ENCODE peak calls at places on chromosomes 16 and 17, in seven cellular contexts. M is esophagus squamous epithelium, C is tibial nerve, A is Calu3, D is hepatocyte, Q is keratinocyte, G is WTC11. K is an unnamed sample.
A peak's percentile ranks its signal among the peaks of the same experiment; 100 is the strongest.

GRCh38 chr17:77875881-77876509 is 82.5 kb upstream of the TNRC6C start:
- DNase-seq in Q (no peak), A (peak; percentile 23), C (no peak), G (no peak), D (no peak), M (no peak), K (no peak)

GRCh38 chr17:40191237-40192208 is 14.3 kb downstream of the RAPGEFL1 start:
- DNase-seq in M (peak; percentile 28), G (peak; percentile 84), Q (no peak), A (no peak), D (peak; percentile 85), C (peak; percentile 73), K (peak; percentile 75)

GRCh38 chr17:16212793-16213192 is 2.5 kb downstream of the NCOR1 start:
- DNase-seq in G (no peak), D (no peak), Q (no peak), M (no peak), C (no peak), A (no peak), K (no peak)

GRCh38 chr16:2465653-2466415 is 5.3 kb upstream of the NTN3 start:
- DNase-seq in Q (no peak), A (no peak), D (no peak), G (peak; percentile 50), M (no peak), C (no peak), K (no peak)

GRCh38 chr16:84040823-84041391 is 1.7 kb downstream of the SLC38A8 start:
- DNase-seq in A (no peak), M (no peak), D (no peak), Q (no peak), C (peak; percentile 23), G (no peak), K (no peak)

GRCh38 chr17:2195729-2196128 is 107.9 kb downstream of the SMG6 start:
- DNase-seq in A (peak; percentile 5), G (no peak), M (no peak), Q (no peak), C (no peak), D (no peak), K (no peak)

GRCh38 chr17:3667366-3668278 is 756 bp downstream of the TAX1BP3 start:
- DNase-seq in G (peak; percentile 73), M (no peak), D (peak; percentile 97), A (peak; percentile 90), C (peak; percentile 66), Q (no peak), K (peak; percentile 86)

GRCh38 chr17:65277576-65277975 is 140.4 kb downstream of the RGS9 start:
- DNase-seq in A (no peak), D (no peak), M (no peak), G (no peak), C (no peak), Q (no peak), K (no peak)

GRCh38 chr17:74345433-74346241 is 16.0 kb downstream of the BTBD17 start:
- DNase-seq in A (no peak), D (no peak), Q (peak; percentile 25), G (no peak), C (no peak), M (no peak), K (no peak)

GRCh38 chr17:17826340-17826708 is 10.5 kb downstream of the SREBF1 start:
- DNase-seq in G (no peak), A (no peak), D (no peak), C (no peak), M (no peak), Q (no peak), K (no peak)

GRCh38 chr16:48126801-48127644 is 28.8 kb downstream of the ABCC12 start:
- DNase-seq in C (no peak), G (no peak), M (no peak), D (peak; percentile 66), A (peak; percentile 26), Q (peak; percentile 38), K (no peak)

GRCh38 chr16:68436581-68436980 is 11.7 kb downstream of the SMPD3 start:
- DNase-seq in C (no peak), D (no peak), A (no peak), G (peak; percentile 63), Q (no peak), M (no peak), K (no peak)

DNA sequence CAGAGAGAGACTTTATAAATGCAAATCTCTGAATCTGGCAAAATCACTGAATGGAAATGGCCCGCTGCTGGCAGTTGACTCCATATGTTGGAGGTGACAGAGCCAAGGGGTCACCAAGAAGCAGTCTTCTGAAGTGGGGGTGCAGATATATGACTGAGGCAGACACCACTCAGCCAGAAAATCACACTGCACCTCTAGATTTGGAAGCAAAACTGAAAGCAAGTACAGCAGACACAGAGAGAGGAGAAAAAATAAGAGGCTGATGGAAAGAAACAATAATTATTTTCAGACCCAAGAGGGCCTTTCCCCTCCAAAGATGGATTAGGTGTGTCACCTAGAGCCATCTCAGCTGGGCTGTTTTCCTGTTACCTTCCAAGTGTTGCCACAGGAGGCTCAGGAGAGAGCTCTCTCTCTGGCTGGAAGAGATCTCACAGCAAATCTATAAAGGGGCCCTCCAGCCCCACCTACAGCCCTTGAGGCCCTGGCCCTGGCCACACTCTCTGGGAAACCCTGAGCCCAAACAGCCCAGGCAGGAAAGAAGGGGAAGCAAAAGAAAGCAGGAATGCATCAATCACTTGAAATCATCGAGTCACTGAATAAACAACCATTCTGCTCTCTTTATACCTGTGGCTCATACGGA is 585.1 kb upstream of the PSMD7 start:
- DNase-seq in C (no peak), D (no peak), M (no peak), Q (no peak), G (peak; percentile 37), A (no peak), K (no peak)
- TF ChIP-seq CTCF in C (no peak), D (no peak), M (no peak), Q (no peak), G (no peak), A (no peak), K (no peak)

GRCh38 chr17:50149099-50149424 is 1.4 kb downstream of the PPP1R9B start:
- DNase-seq in M (no peak), Q (no peak), A (no peak), C (no peak), D (no peak), G (no peak), K (no peak)

GRCh38 chr17:50151041-50151936 is 812 bp upstream of the PPP1R9B start:
- DNase-seq in Q (no peak), A (peak; percentile 96), C (peak; percentile 82), D (peak; percentile 96), G (peak; percentile 92), M (peak; percentile 57), K (peak; percentile 91)

GRCh38 chr17:50150354-50151040 is at the start of gene PPP1R9B:
- DNase-seq in G (no peak), M (no peak), D (no peak), C (no peak), Q (no peak), A (no peak), K (no peak)

GRCh38 chr17:50148226-50149098 is 2.0 kb downstream of the PPP1R9B start:
- DNase-seq in Q (no peak), A (peak; percentile 75), C (peak; percentile 54), G (no peak), M (peak; percentile 61), D (peak; percentile 72), K (peak; percentile 33)

DNA sequence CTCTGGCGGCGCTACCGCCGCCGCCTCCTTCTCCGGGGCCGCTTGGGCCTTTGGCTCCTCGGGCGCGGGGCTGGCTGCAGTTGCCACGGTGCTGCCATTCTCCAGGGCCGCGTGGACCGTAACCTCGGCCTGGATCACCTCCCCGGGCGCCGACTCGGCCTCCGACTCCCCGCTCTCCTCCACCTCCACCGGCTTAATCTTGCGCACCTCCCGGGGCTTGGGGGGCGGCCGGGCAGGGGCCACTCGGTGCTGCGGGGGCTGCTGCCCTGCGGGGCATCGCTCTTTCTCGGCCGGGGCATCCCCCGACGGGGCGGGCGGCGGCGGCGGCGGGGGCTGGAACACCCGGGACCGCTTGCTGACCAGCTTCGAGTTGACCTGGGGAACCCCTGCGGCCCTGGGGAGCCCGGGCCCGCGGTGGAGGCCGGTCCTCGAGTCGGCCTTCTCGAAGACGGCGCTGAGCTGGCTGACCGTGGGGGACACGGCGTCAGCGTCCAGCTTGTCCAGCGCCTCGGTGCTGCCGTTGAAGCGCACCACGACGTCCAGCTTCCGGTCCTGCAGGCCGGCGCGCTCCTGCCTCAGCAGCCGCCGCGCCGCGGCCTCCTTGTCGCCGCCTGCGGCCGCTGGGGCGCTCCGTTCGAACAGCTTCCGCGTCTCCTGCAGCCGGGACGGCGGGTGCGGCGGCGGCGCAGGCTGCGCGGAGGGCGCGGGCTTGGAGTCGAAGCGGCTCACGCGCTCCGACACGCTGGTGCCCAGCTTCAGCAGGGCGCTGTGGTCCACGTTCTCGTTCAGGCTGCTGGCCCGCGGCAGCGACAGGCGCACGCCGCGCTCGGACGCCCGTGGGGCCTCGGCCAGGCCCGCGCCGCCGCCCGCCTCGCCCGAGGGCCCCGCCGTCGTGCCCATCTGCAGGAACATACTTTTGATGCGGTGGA is 788 bp downstream of the PPP1R9B start:
- DNase-seq in D (peak; percentile 86), C (no peak), Q (no peak), G (no peak), M (no peak), A (peak; percentile 78), K (peak; percentile 70)
- TF ChIP-seq CTCF in D (peak; percentile 2), C (peak; percentile 15), Q (no peak), G (no peak), M (peak; percentile 30), A (no peak), K (no peak)

GRCh38 chr16:24562811-24563210 is 23.4 kb downstream of the RBBP6 start:
- DNase-seq in G (no peak), Q (no peak), M (no peak), C (no peak), A (no peak), D (no peak), K (no peak)

GRCh38 chr16:24572069-24572468 is 32.7 kb downstream of the RBBP6 start:
- DNase-seq in G (no peak), D (no peak), A (no peak), M (no peak), C (no peak), Q (no peak), K (no peak)

GRCh38 chr16:24573141-24573540 is 33.8 kb downstream of the RBBP6 start:
- DNase-seq in M (no peak), Q (no peak), D (no peak), G (no peak), C (no peak), A (no peak), K (no peak)

GRCh38 chr16:24568392-24568791 is 29.0 kb downstream of the RBBP6 start:
- DNase-seq in C (no peak), M (no peak), A (no peak), Q (no peak), D (no peak), G (no peak), K (no peak)
- TF ChIP-seq CTCF in C (no peak), M (peak; percentile 40), A (peak; percentile 32), Q (no peak), D (peak; percentile 34), G (no peak), K (peak; percentile 15)

GRCh38 chr17:80858301-80859003 is 133.2 kb upstream of the CHMP6 start:
- DNase-seq in Q (no peak), A (no peak), D (no peak), C (no peak), G (no peak), M (no peak), K (no peak)

GRCh38 chr17:80860101-80860671 is 131.5 kb upstream of the CHMP6 start:
- DNase-seq in C (no peak), G (no peak), A (no peak), M (no peak), D (no peak), Q (no peak), K (no peak)

GRCh38 chr17:80860703-80861359 is 130.8 kb upstream of the CHMP6 start:
- DNase-seq in G (no peak), Q (no peak), D (no peak), M (no peak), C (no peak), A (no peak), K (no peak)

GRCh38 chr17:80857721-80858171 is 133.9 kb upstream of the CHMP6 start:
- DNase-seq in D (no peak), Q (no peak), A (no peak), G (no peak), C (no peak), M (no peak), K (no peak)

GRCh38 chr17:80859004-80859941 is 132.4 kb upstream of the CHMP6 start:
- DNase-seq in M (no peak), G (no peak), D (peak; percentile 67), Q (peak; percentile 64), A (no peak), C (peak; percentile 67), K (no peak)
- TF ChIP-seq CTCF in M (no peak), G (no peak), D (peak; percentile 35), Q (no peak), A (no peak), C (peak; percentile 13), K (no peak)